ENCODE peak calls at places on chromosomes 6 and 20, in eight cellular contexts. One of them, this sample, is unnamed.

GRCh38 chr6:121780325-121781313 is 345.2 kb downstream of the GJA1 start:
- DNase-seq in fibroblast of the aortic adventitia: peak
- DNase-seq in fibroblast of pulmonary artery: peak
- DNase-seq in hepatocyte: peak
- DNase-seq in CD4-positive, alpha-beta memory T cell: no peak
- DNase-seq in Panc1: no peak
- DNase-seq in lower leg skin: peak
- DNase-seq in lung: peak
- DNase-seq in this sample: peak

GRCh38 chr6:107633680-107634141 is 143.8 kb downstream of the SOBP start:
- DNase-seq in fibroblast of the aortic adventitia: no peak
- DNase-seq in hepatocyte: no peak
- DNase-seq in lung: no peak
- DNase-seq in lower leg skin: no peak
- DNase-seq in Panc1: no peak
- DNase-seq in fibroblast of pulmonary artery: no peak
- DNase-seq in CD4-positive, alpha-beta memory T cell: no peak
- DNase-seq in this sample: no peak

GRCh38 chr20:4052139-4052480 is 36.8 kb upstream of the RNF24 start:
- DNase-seq in Panc1: no peak
- DNase-seq in CD4-positive, alpha-beta memory T cell: no peak
- DNase-seq in fibroblast of the aortic adventitia: no peak
- DNase-seq in lung: no peak
- DNase-seq in fibroblast of pulmonary artery: peak
- DNase-seq in lower leg skin: no peak
- DNase-seq in hepatocyte: no peak
- DNase-seq in this sample: no peak

GRCh38 chr20:8073024-8073832 is 53.7 kb upstream of the TMX4 start:
- DNase-seq in fibroblast of pulmonary artery: peak
- DNase-seq in lower leg skin: no peak
- DNase-seq in lung: no peak
- DNase-seq in CD4-positive, alpha-beta memory T cell: peak
- DNase-seq in Panc1: no peak
- DNase-seq in fibroblast of the aortic adventitia: peak
- DNase-seq in hepatocyte: peak
- DNase-seq in this sample: peak

GRCh38 chr6:3382399-3383279 is 74.2 kb downstream of the SLC22A23 start:
- DNase-seq in fibroblast of pulmonary artery: peak
- DNase-seq in Panc1: no peak
- DNase-seq in CD4-positive, alpha-beta memory T cell: no peak
- DNase-seq in hepatocyte: peak
- DNase-seq in lower leg skin: no peak
- DNase-seq in lung: no peak
- DNase-seq in fibroblast of the aortic adventitia: peak
- DNase-seq in this sample: peak

GRCh38 chr20:41169791-41170351 is 32.5 kb downstream of the PLCG1 start:
- DNase-seq in fibroblast of pulmonary artery: peak
- DNase-seq in lower leg skin: no peak
- DNase-seq in hepatocyte: no peak
- DNase-seq in lung: no peak
- DNase-seq in fibroblast of the aortic adventitia: peak
- DNase-seq in CD4-positive, alpha-beta memory T cell: no peak
- DNase-seq in Panc1: no peak
- DNase-seq in this sample: peak

GRCh38 chr20:44582321-44583025 is at the start of gene PKIG:
- DNase-seq in fibroblast of pulmonary artery: peak
- DNase-seq in CD4-positive, alpha-beta memory T cell: no peak
- DNase-seq in hepatocyte: peak
- DNase-seq in lower leg skin: peak
- DNase-seq in fibroblast of the aortic adventitia: peak
- DNase-seq in Panc1: no peak
- DNase-seq in lung: no peak
- DNase-seq in this sample: peak

GRCh38 chr6:6927437-6928361 is 180.1 kb upstream of the RREB1 start:
- DNase-seq in Panc1: no peak
- DNase-seq in fibroblast of the aortic adventitia: no peak
- DNase-seq in lung: peak
- DNase-seq in lower leg skin: no peak
- DNase-seq in fibroblast of pulmonary artery: no peak
- DNase-seq in CD4-positive, alpha-beta memory T cell: no peak
- DNase-seq in hepatocyte: no peak
- DNase-seq in this sample: no peak

GRCh38 chr20:46964299-46965123 is 69.9 kb downstream of the EYA2 start:
- DNase-seq in fibroblast of pulmonary artery: no peak
- DNase-seq in Panc1: no peak
- DNase-seq in lower leg skin: no peak
- DNase-seq in hepatocyte: no peak
- DNase-seq in fibroblast of the aortic adventitia: no peak
- DNase-seq in lung: no peak
- DNase-seq in CD4-positive, alpha-beta memory T cell: no peak
- DNase-seq in this sample: no peak

DNA sequence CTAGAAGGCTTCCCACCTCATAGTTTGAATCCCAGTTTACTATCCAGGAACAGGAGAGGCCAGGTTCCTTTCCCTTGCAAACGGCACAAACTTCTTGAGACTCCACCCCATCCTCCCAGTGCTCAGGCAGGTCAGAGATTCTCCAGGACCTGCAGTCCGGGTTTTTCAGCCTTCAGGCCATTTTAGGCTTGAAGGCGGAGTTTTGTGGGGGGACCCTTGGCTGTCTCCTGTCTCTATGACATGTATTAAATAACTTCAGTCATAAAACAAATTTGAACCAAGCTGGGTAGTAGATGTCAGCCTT is 230.1 kb downstream of the NFATC2 start:
- DNase-seq in lower leg skin: no peak
- DNase-seq in hepatocyte: no peak
- DNase-seq in fibroblast of pulmonary artery: no peak
- DNase-seq in Panc1: no peak
- DNase-seq in lung: no peak
- DNase-seq in CD4-positive, alpha-beta memory T cell: no peak
- DNase-seq in fibroblast of the aortic adventitia: no peak
- DNase-seq in this sample: no peak
- H3K4me3 ChIP-seq in lower leg skin: no peak
- H3K4me3 ChIP-seq in hepatocyte: no peak
- H3K4me3 ChIP-seq in fibroblast of pulmonary artery: no peak
- H3K4me3 ChIP-seq in Panc1: no peak
- H3K4me3 ChIP-seq in lung: no peak
- H3K4me3 ChIP-seq in CD4-positive, alpha-beta memory T cell: no peak
- H3K4me3 ChIP-seq in fibroblast of the aortic adventitia: no peak
- H3K4me3 ChIP-seq in this sample: no peak

DNA sequence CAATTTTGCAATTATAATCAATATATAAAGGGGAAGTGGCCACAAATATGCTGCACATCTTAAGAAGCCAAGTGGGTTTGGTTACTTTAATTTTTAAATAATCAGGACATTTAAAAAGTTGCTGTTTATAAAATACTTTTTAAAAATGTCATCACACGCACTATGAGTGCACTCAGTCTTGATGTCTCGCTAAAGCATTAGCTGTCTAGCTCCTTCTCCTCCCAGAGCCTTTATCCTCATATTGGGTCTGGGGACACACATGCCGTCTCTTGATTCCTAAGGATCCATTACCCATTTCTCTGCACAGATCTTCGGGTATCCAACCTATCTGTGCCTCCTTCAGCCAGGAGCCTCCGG is 439 bp upstream of the CAP2 start:
- DNase-seq in lower leg skin: no peak
- DNase-seq in hepatocyte: no peak
- DNase-seq in Panc1: no peak
- DNase-seq in fibroblast of the aortic adventitia: no peak
- DNase-seq in fibroblast of pulmonary artery: no peak
- DNase-seq in CD4-positive, alpha-beta memory T cell: no peak
- DNase-seq in lung: no peak
- DNase-seq in this sample: no peak
- H3K4me3 ChIP-seq in lower leg skin: no peak
- H3K4me3 ChIP-seq in hepatocyte: peak
- H3K4me3 ChIP-seq in Panc1: peak
- H3K4me3 ChIP-seq in fibroblast of the aortic adventitia: peak
- H3K4me3 ChIP-seq in fibroblast of pulmonary artery: peak
- H3K4me3 ChIP-seq in CD4-positive, alpha-beta memory T cell: no peak
- H3K4me3 ChIP-seq in lung: peak
- H3K4me3 ChIP-seq in this sample: peak

GRCh38 chr6:27601668-27602254 is 128.9 kb upstream of the ZNF184 start:
- DNase-seq in lung: no peak
- DNase-seq in hepatocyte: peak
- DNase-seq in lower leg skin: no peak
- DNase-seq in CD4-positive, alpha-beta memory T cell: no peak
- DNase-seq in Panc1: peak
- DNase-seq in fibroblast of the aortic adventitia: no peak
- DNase-seq in fibroblast of pulmonary artery: no peak
- DNase-seq in this sample: no peak
- H3K4me3 ChIP-seq in lung: no peak
- H3K4me3 ChIP-seq in hepatocyte: peak
- H3K4me3 ChIP-seq in lower leg skin: no peak
- H3K4me3 ChIP-seq in CD4-positive, alpha-beta memory T cell: no peak
- H3K4me3 ChIP-seq in Panc1: peak
- H3K4me3 ChIP-seq in fibroblast of the aortic adventitia: no peak
- H3K4me3 ChIP-seq in fibroblast of pulmonary artery: peak
- H3K4me3 ChIP-seq in this sample: no peak

GRCh38 chr20:51862796-51863195 is 60.5 kb upstream of the SALL4 start:
- DNase-seq in CD4-positive, alpha-beta memory T cell: no peak
- DNase-seq in fibroblast of the aortic adventitia: no peak
- DNase-seq in fibroblast of pulmonary artery: no peak
- DNase-seq in Panc1: no peak
- DNase-seq in lung: no peak
- DNase-seq in lower leg skin: no peak
- DNase-seq in hepatocyte: no peak
- DNase-seq in this sample: no peak

GRCh38 chr20:51861726-51862466 is 59.6 kb upstream of the SALL4 start:
- DNase-seq in lower leg skin: no peak
- DNase-seq in lung: no peak
- DNase-seq in CD4-positive, alpha-beta memory T cell: no peak
- DNase-seq in fibroblast of the aortic adventitia: no peak
- DNase-seq in Panc1: no peak
- DNase-seq in fibroblast of pulmonary artery: no peak
- DNase-seq in hepatocyte: no peak
- DNase-seq in this sample: no peak

GRCh38 chr20:51864967-51865366 is 62.6 kb upstream of the SALL4 start:
- DNase-seq in Panc1: no peak
- DNase-seq in CD4-positive, alpha-beta memory T cell: no peak
- DNase-seq in fibroblast of the aortic adventitia: no peak
- DNase-seq in fibroblast of pulmonary artery: no peak
- DNase-seq in hepatocyte: no peak
- DNase-seq in lower leg skin: no peak
- DNase-seq in lung: no peak
- DNase-seq in this sample: no peak

GRCh38 chr20:51854912-51855311 is 52.6 kb upstream of the SALL4 start:
- DNase-seq in Panc1: no peak
- DNase-seq in lower leg skin: no peak
- DNase-seq in fibroblast of pulmonary artery: no peak
- DNase-seq in CD4-positive, alpha-beta memory T cell: no peak
- DNase-seq in hepatocyte: no peak
- DNase-seq in lung: no peak
- DNase-seq in fibroblast of the aortic adventitia: no peak
- DNase-seq in this sample: peak

DNA sequence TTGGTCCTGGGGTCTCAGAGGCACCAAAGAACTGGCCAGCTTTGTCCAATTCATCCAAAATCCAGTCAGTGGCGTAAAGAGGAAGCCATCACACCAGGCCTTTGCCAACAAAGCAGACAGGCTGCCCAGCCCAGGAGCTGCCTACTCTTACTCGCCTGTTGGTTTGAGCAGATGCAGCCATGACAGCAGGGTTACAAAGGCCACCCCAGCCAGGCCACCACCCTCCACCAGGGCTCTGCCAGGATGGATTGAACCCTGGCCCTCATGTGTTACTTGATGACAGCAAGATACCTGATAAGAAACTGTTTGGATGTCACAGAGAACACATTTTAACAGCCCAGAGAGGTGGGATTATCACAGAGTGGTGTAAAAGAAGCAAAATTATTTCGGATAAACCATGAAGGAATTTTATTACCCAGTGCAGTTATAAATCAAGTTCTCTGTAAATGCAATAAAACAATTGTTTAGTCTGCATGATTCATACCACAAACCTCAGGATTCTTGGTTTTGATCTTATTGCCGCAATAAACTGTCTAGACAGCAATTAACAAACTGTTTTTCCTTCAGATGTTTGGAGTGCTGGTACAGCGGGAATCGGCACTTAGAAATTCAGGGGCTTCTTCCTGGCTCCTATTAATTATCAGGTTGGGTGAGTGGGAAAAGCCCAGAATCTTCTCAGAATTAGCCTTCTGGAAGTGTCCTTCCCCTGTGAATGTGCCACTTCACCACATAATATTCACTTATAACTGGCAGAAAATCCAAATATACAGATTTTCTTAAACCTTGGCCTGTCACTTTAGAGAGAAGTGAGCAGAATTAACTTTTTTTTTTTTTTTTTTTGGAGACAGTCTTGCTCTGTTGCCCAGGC is 57.9 kb upstream of the SALL4 start:
- DNase-seq in Panc1: no peak
- DNase-seq in CD4-positive, alpha-beta memory T cell: no peak
- DNase-seq in fibroblast of pulmonary artery: peak
- DNase-seq in hepatocyte: peak
- DNase-seq in fibroblast of the aortic adventitia: peak
- DNase-seq in lower leg skin: no peak
- DNase-seq in lung: no peak
- DNase-seq in this sample: no peak
- H3K4me3 ChIP-seq in Panc1: no peak
- H3K4me3 ChIP-seq in CD4-positive, alpha-beta memory T cell: no peak
- H3K4me3 ChIP-seq in fibroblast of pulmonary artery: no peak
- H3K4me3 ChIP-seq in hepatocyte: no peak
- H3K4me3 ChIP-seq in fibroblast of the aortic adventitia: no peak
- H3K4me3 ChIP-seq in lower leg skin: no peak
- H3K4me3 ChIP-seq in lung: no peak
- H3K4me3 ChIP-seq in this sample: no peak

GRCh38 chr6:43954311-43955131 is 172.7 kb downstream of the MRPL14 start:
- DNase-seq in fibroblast of the aortic adventitia: no peak
- DNase-seq in fibroblast of pulmonary artery: no peak
- DNase-seq in Panc1: no peak
- DNase-seq in lower leg skin: no peak
- DNase-seq in hepatocyte: no peak
- DNase-seq in CD4-positive, alpha-beta memory T cell: no peak
- DNase-seq in lung: no peak
- DNase-seq in this sample: no peak
- H3K4me3 ChIP-seq in fibroblast of the aortic adventitia: no peak
- H3K4me3 ChIP-seq in fibroblast of pulmonary artery: no peak
- H3K4me3 ChIP-seq in Panc1: no peak
- H3K4me3 ChIP-seq in lower leg skin: no peak
- H3K4me3 ChIP-seq in hepatocyte: no peak
- H3K4me3 ChIP-seq in CD4-positive, alpha-beta memory T cell: no peak
- H3K4me3 ChIP-seq in lung: no peak
- H3K4me3 ChIP-seq in this sample: no peak